ENCODE peak calls at places on chromosomes 4 and X, in five cellular contexts. Y is K562, B is HCT116, S is GM12878, A is H1. W is an unnamed sample.

GRCh38 chrX:30504309-30504708 is 73.3 kb downstream of the TASL start:
- DNase-seq in Y (peak; percentile 22), B (peak; percentile 16), S (peak; percentile 5), A (no peak), W (peak; percentile 20)

GRCh38 chr4:113641025-113641431 is 120.5 kb downstream of the CAMK2D start:
- DNase-seq in A (no peak), B (no peak), S (peak; percentile 53), Y (no peak), W (peak; percentile 89)

GRCh38 chr4:98470831-98471230 is 187.6 kb downstream of the TSPAN5 start:
- DNase-seq in B (no peak), A (no peak), S (no peak), Y (peak; percentile 19), W (no peak)

GRCh38 chr4:66636321-66636720 is 909.0 kb downstream of the CENPC start:
- DNase-seq in B (no peak), Y (no peak), S (no peak), A (no peak), W (no peak)

GRCh38 chr4:102564399-102564921 is 63.3 kb downstream of the NFKB1 start:
- DNase-seq in Y (no peak), A (no peak), S (peak; percentile 91), B (no peak), W (no peak)

GRCh38 chrX:139851730-139852129 is 81.1 kb downstream of the ATP11C start:
- DNase-seq in B (no peak), Y (no peak), S (no peak), A (no peak), W (no peak)

GRCh38 chr4:17770845-17771244 is 10.6 kb downstream of the FAM184B start:
- DNase-seq in B (no peak), Y (peak; percentile 14), A (no peak), S (no peak), W (no peak)

GRCh38 chr4:76198411-76199237 is 15.0 kb downstream of the SCARB2 start:
- DNase-seq in Y (peak; percentile 70), B (no peak), A (no peak), S (peak; percentile 87), W (no peak)

GRCh38 chrX:102604327-102604726 is 5.0 kb downstream of the ARMCX5 start:
- DNase-seq in S (no peak), Y (no peak), A (no peak), B (no peak), W (no peak)

GRCh38 chr4:15735531-15735930 is 32.7 kb downstream of the BST1 start:
- DNase-seq in Y (no peak), S (no peak), A (no peak), B (no peak), W (no peak)

GRCh38 chr4:967113-968104 is 6.0 kb downstream of the DGKQ start:
- DNase-seq in S (no peak), B (no peak), A (no peak), Y (no peak), W (no peak)

GRCh38 chr4:94641702-94642560 is 115.8 kb upstream of the BMPR1B start:
- DNase-seq in B (peak; percentile 64), S (no peak), Y (no peak), A (no peak), W (peak; percentile 10)

GRCh38 chr4:116925900-116926457 is 159.4 kb downstream of the TRAM1L1 start:
- DNase-seq in S (no peak), Y (no peak), B (no peak), A (peak; percentile 71), W (no peak)

GRCh38 chr4:136599890-136600289 is 932.4 kb downstream of the PCDH18 start:
- DNase-seq in B (no peak), A (no peak), S (no peak), Y (no peak), W (peak; percentile 3)

GRCh38 chr4:31085736-31086135 is 365.6 kb downstream of the PCDH7 start:
- DNase-seq in A (no peak), B (no peak), S (no peak), Y (no peak), W (no peak)

GRCh38 chr4:25356068-25356467 is 21.0 kb upstream of the ANAPC4 start:
- DNase-seq in Y (no peak), B (no peak), S (no peak), A (no peak), W (no peak)

GRCh38 chr4:181007751-181008150 is 1235.5 kb upstream of the TENM3 start:
- DNase-seq in Y (no peak), B (no peak), S (no peak), A (no peak), W (no peak)

GRCh38 chr4:4880492-4880891 is 21.0 kb downstream of the MSX1 start:
- DNase-seq in A (no peak), B (no peak), Y (no peak), S (no peak), W (no peak)

GRCh38 chr4:22739933-22740332 is 47.2 kb downstream of the GBA3 start:
- DNase-seq in Y (no peak), S (no peak), B (no peak), A (no peak), W (no peak)

GRCh38 chrX:12383196-12383595 is 244.9 kb downstream of the FRMPD4 start:
- DNase-seq in A (no peak), Y (peak; percentile 8), B (no peak), S (no peak), W (no peak)

GRCh38 chrX:77446029-77446585 is 1.1 kb upstream of the FGF16 start:
- DNase-seq in A (peak; percentile 82), S (no peak), B (no peak), Y (no peak), W (no peak)

GRCh38 chr4:41535911-41536361 is 2.0 kb upstream of the LIMCH1 start:
- DNase-seq in S (no peak), B (no peak), Y (no peak), A (no peak), W (no peak)

GRCh38 chr4:162494935-162495334 is 331.1 kb upstream of the FSTL5 start:
- DNase-seq in Y (no peak), B (no peak), A (no peak), S (no peak), W (no peak)

GRCh38 chr4:76182463-76182862 is 31.2 kb downstream of the SCARB2 start:
- DNase-seq in A (no peak), B (no peak), Y (no peak), S (no peak), W (no peak)

GRCh38 chr4:52659016-52659721 is at the start of gene USP46:
- DNase-seq in A (peak; percentile 74), S (no peak), B (peak; percentile 15), Y (peak; percentile 79), W (peak; percentile 44)

GRCh38 chr4:52657317-52657629 is 1.8 kb downstream of the USP46 start:
- DNase-seq in B (no peak), A (peak; percentile 52), S (no peak), Y (no peak), W (no peak)

GRCh38 chr4:52659722-52660261 is 691 bp upstream of the USP46 start:
- DNase-seq in B (no peak), Y (peak; percentile 50), A (peak; percentile 57), S (no peak), W (peak; percentile 15)

GRCh38 chr4:52657630-52658501 is 1.2 kb downstream of the USP46 start:
- DNase-seq in Y (no peak), A (peak; percentile 74), B (peak; percentile 6), S (no peak), W (no peak)

GRCh38 chr4:52658671-52659015 is 458 bp downstream of the USP46 start:
- DNase-seq in S (no peak), Y (peak; percentile 23), A (no peak), B (no peak), W (no peak)
- TF ChIP-seq SRF in S (no peak), Y (no peak), A (no peak), B (no peak), W (no peak)

GRCh38 chr4:138241281-138242075 is 671 bp downstream of the SLC7A11 start:
- DNase-seq in B (no peak), A (no peak), Y (peak; percentile 71), S (no peak), W (no peak)
- TF ChIP-seq SRF in B (no peak), A (no peak), Y (no peak), S (no peak), W (no peak)

DNA sequence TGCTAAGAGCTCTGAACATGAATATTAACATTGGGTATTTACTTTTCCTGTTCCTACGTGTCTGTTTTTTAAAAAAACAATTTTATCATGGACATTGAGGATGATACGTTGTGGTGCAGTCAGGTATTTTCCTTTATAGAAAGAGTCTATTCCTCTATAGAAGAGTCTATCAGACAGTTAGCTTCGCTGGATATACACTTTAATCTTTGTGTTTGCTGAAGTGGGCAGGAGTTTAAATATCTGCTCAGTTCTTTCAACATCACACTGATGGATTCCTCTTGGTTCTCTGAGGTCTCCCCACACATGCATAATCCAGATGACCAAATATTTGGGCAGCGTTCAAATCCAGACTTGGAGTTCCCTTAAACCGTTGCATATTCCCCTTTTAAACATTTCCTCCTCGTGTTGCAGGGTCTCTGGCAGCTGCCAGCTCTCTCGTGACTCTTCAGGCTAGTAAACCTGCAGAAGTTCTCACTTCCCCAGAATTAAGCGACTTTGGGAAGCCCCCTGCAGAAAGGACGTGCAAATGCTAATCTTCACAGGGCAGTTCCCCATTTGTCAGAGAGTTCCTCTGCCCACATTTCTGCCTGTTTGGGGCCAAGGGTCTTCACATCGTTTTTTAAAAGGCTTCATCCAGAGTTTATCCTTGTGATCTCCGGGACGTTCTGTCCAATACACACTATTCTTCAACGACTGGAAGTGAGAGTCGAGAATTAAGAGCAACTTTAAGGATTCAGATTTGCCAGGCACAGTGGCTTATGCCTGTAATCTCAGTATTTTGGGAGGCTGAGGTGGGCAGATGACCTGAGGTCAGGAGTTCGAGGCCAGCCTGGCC is 20.5 kb upstream of the DHRSX start:
- DNase-seq in A (no peak), S (peak; percentile 83), Y (no peak), B (no peak), W (no peak)
- TF ChIP-seq SRF in A (no peak), S (peak; percentile 59), Y (no peak), B (no peak), W (no peak)

DNA sequence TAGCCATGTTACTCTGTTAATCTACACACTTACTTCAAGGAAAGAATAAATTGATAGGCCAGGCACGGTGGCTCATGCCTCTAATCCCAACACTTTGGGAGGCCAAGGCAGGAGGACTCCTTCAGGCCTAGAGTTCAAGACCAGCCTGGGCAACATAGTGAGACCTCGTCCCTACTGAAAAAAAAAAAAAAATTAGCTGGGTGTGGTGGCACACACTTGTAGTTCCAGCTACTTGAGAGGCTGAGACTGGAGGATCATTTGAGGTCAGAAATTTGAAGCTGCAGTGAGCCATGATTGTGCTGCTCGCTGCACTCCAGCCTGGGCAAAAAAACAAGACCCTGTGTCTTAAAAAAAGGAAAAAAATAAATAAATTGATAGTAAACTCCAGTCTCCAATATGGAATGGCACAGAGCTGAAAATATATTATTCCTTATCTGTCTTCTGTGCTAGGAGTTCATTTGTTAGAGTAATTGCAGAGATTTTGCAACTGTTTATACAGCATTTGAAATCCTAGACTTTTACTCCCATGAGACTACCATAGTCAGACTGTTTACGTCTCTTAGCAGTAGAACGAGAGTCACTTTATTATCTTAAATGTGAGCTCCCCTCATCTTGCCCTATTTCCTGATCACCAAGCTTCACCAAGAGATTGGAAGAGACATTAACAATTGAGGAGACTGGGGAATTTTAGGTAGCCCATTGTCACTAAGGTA is 18.8 kb upstream of the TMEM131L start:
- DNase-seq in A (no peak), B (no peak), S (no peak), Y (no peak), W (no peak)
- TF ChIP-seq SRF in A (no peak), B (no peak), S (no peak), Y (no peak), W (no peak)